ENCODE peak calls at places on chromosomes 7 and 10, in nine cellular contexts. U is Peyer's patch, J is esophagus muscularis mucosa, W is uterus, Z is A549, D is IMR-90, K is prostate gland, I is sigmoid colon, E is HepG2. V is an unnamed sample.

GRCh38 chr7:36625247-36625646 is 99.0 kb downstream of the AOAH start:
- DNase-seq in I (no peak), Z (no peak), D (no peak), E (no peak), W (no peak), U (no peak), K (no peak), J (no peak), V (no peak)

GRCh38 chr10:19904202-19904661 is 88.0 kb downstream of the PLXDC2 start:
- DNase-seq in D (peak; percentile 61), K (no peak), Z (no peak), E (no peak), J (no peak), I (no peak), U (no peak), W (no peak), V (no peak)

GRCh38 chr7:5528071-5528814 is 104.6 kb upstream of the TNRC18 start:
- DNase-seq in J (no peak), E (no peak), Z (no peak), U (peak; percentile 63), I (peak; percentile 81), D (peak; percentile 36), W (peak; percentile 36), K (peak; percentile 37), V (peak; percentile 46)

GRCh38 chr7:75629042-75629441 is 109.7 kb downstream of the HIP1 start:
- DNase-seq in W (no peak), I (no peak), E (no peak), J (no peak), D (no peak), U (no peak), K (no peak), Z (no peak), V (no peak)

GRCh38 chr10:28300027-28300426 is 2.8 kb downstream of the MPP7 start:
- DNase-seq in K (no peak), D (no peak), J (no peak), W (no peak), E (no peak), Z (no peak), U (no peak), I (no peak), V (no peak)

GRCh38 chr10:12432402-12433189 is 83.2 kb downstream of the CAMK1D start:
- DNase-seq in I (no peak), Z (no peak), K (no peak), D (no peak), J (no peak), W (no peak), U (no peak), E (no peak), V (no peak)

GRCh38 chr10:21943633-21944265 is 59.8 kb downstream of the DNAJC1 start:
- DNase-seq in E (no peak), Z (no peak), I (no peak), D (no peak), U (no peak), W (no peak), J (no peak), K (no peak), V (no peak)

GRCh38 chr7:22460363-22460988 is 39.5 kb downstream of the STEAP1B start:
- DNase-seq in K (no peak), W (no peak), D (no peak), Z (no peak), I (no peak), J (no peak), E (no peak), U (no peak), V (no peak)

GRCh38 chr7:27078616-27079233 is 17.1 kb downstream of the HOXA1 start:
- DNase-seq in J (no peak), E (no peak), D (peak; percentile 19), K (no peak), I (no peak), Z (no peak), W (no peak), U (no peak), V (no peak)

GRCh38 chr7:27071622-27072390 is 24.0 kb downstream of the HOXA1 start:
- DNase-seq in I (no peak), W (no peak), Z (no peak), K (no peak), D (no peak), J (no peak), E (no peak), U (no peak), V (no peak)

GRCh38 chr7:27068316-27068715 is 27.5 kb downstream of the HOXA1 start:
- DNase-seq in Z (no peak), D (no peak), J (no peak), I (no peak), U (no peak), W (no peak), K (no peak), E (no peak), V (no peak)

DNA sequence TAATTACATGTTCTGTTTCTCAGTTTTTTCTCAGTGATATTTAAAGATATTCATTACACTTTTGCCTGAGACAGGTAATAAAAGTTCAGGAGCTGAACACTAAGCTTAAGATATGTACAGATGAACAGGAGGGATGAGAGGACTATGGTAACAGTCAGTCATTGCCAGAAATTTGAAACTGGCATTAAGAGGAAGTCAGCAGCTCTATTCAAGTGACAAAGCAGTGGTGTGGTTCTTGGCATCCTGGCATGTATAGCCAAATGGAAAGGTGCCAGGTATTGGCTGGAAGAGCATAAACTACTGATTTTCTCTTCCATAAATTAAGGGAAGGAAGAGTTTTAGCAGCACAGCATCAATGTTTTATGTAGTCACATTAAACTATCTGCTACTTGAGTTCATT is 22.7 kb downstream of the HOXA1 start:
- DNase-seq in D (no peak), K (no peak), Z (no peak), U (no peak), J (no peak), E (no peak), W (no peak), I (no peak), V (no peak)
- H3K4me1 ChIP-seq in D (no peaks in the 10 kb centered on the region), K (no peaks in the 10 kb centered on the region), Z (peaks cover 6% of the 10 kb centered on the region), U (no peaks in the 10 kb centered on the region), J (no peaks in the 10 kb centered on the region), E (no peaks in the 10 kb centered on the region), W (no peaks in the 10 kb centered on the region), I (no peaks in the 10 kb centered on the region), V (no peaks in the 10 kb centered on the region)

GRCh38 chr10:24344695-24345473 is 135.9 kb downstream of the KIAA1217 start:
- DNase-seq in J (no peak), E (no peak), W (no peak), Z (no peak), K (no peak), I (no peak), D (no peak), U (no peak), V (no peak)

GRCh38 chr10:24341897-24342296 is 133.0 kb downstream of the KIAA1217 start:
- DNase-seq in J (peak; percentile 57), W (no peak), I (no peak), Z (no peak), K (no peak), D (no peak), E (no peak), U (no peak), V (no peak)

GRCh38 chr10:24346877-24347505 is 138.1 kb downstream of the KIAA1217 start:
- DNase-seq in D (no peak), I (no peak), Z (no peak), U (no peak), K (no peak), W (no peak), E (no peak), J (no peak), V (no peak)

GRCh38 chr10:24341371-24341770 is 132.4 kb downstream of the KIAA1217 start:
- DNase-seq in I (no peak), J (no peak), D (no peak), K (no peak), U (no peak), W (no peak), Z (no peak), E (no peak), V (no peak)

DNA sequence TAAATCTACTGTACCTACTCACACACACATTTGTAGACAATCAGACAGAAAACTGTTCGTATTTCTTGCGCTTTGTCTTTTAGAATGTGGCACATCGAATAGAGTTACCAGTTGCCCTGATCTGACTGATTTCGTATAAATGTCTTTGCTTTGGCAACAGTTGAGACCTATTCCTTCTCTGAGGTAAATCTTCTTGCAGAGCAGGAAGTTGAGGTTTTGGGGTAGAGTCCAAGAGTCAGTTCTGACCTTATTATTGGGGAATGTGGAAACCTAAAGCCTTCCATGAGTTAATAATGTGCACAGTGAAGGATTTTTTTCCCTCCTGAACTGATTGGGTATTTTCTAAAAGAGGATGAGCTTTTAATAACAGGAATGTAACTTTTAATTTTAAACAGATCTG is 135.3 kb downstream of the KIAA1217 start:
- DNase-seq in Z (no peak), W (no peak), J (no peak), E (peak; percentile 4), K (peak; percentile 76), D (peak; percentile 98), U (no peak), I (no peak), V (no peak)
- TF ChIP-seq POLR2A in Z (no peak), W (no peak), J (no peak), E (no peak), K (no peak), D (no peak), U (no peak), I (no peak), V (no peak)

GRCh38 chr7:112080974-112081373 is 125.2 kb downstream of the DOCK4 start:
- DNase-seq in U (no peak), D (peak; percentile 34), I (no peak), W (no peak), K (no peak), Z (no peak), J (no peak), E (no peak), V (peak; percentile 46)

GRCh38 chr7:112081778-112082177 is 124.4 kb downstream of the DOCK4 start:
- DNase-seq in U (no peak), K (no peak), Z (no peak), I (no peak), J (no peak), W (no peak), E (no peak), D (no peak), V (peak; percentile 70)

GRCh38 chr7:112079671-112080070 is 126.5 kb downstream of the DOCK4 start:
- DNase-seq in Z (no peak), W (no peak), I (no peak), K (no peak), E (no peak), D (peak; percentile 17), U (no peak), J (no peak), V (no peak)

GRCh38 chr7:112079122-112079521 is 127.1 kb downstream of the DOCK4 start:
- DNase-seq in W (no peak), E (no peak), Z (no peak), K (no peak), I (no peak), D (no peak), J (no peak), U (no peak), V (no peak)

GRCh38 chr7:112080441-112080840 is 125.8 kb downstream of the DOCK4 start:
- DNase-seq in Z (peak; percentile 40), W (no peak), U (no peak), E (peak; percentile 47), K (no peak), D (peak; percentile 96), I (no peak), J (no peak), V (peak; percentile 50)
- H3K4me1 ChIP-seq in Z (peaks cover 73% of the 10 kb centered on the region), W (no peaks in the 10 kb centered on the region), U (no peaks in the 10 kb centered on the region), E (peaks cover 44% of the 10 kb centered on the region), K (peaks cover 6% of the 10 kb centered on the region), D (peaks cover 6% of the 10 kb centered on the region), I (no peaks in the 10 kb centered on the region), J (peaks cover 9% of the 10 kb centered on the region), V (no peaks in the 10 kb centered on the region)

DNA sequence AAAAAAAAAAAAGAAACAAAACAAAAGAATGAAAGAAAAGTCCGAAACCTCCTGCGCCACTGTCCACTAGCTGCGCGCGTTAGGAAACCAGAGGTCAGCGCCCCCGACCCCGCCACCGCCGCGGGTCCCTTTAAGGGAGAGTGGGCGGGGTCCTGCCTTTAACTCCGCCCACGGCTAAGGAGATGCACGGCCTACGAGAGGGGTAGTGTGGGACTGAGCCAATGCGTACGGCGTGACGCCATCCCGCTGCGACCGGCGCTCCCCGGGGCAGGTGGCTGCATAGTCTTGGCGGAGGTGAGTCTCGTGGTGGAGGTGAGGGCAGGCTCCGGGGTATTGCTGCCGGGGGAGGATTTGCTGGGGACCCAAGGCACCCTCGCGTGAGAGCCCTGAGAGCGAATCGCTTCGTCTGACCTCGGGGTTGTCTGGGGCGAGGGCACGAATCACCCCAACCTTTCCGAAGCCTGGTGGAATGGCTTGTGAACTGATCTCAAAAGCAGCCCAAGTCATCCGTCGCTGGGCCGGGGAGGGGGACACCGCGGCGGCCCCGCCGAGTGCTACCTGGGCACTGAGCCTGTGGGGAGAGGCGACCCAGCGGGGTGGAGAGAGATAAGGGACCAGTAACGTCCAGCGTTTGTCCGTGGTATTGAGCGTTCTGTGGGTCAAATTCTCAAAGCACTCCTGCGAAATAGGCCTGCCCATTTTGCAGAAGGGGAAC is at the start of gene MRPS17:
- DNase-seq in D (peak; percentile 79), K (peak; percentile 88), E (peak; percentile 89), J (peak; percentile 94), U (peak; percentile 94), I (peak; percentile 94), W (peak; percentile 86), Z (peak; percentile 97), V (peak; percentile 91)
- TF ChIP-seq POLR2A in D (peak; percentile 56), K (peak; percentile 52), E (peak; percentile 96), J (peak; percentile 54), U (peak; percentile 81), I (peak; percentile 61), W (peak; percentile 60), Z (peak; percentile 94), V (peak; percentile 62)